ENCODE peak calls at places on chromosomes 1 and 21, in eight cellular contexts. A, U, D, E, X, C, L and Z are unnamed samples.

GRCh38 chr1:94413311-94413710 is 4.9 kb upstream of the ABCD3 start:
- DNase-seq in D (no peak), A (no peak), X (no peak), L (no peak), U (no peak), C (no peak), E (no peak), Z (no peak)

GRCh38 chr1:117820694-117821381 is 108.6 kb downstream of the GDAP2 start:
- DNase-seq in E (no peak), X (no peak), A (no peak), C (no peak), U (no peak), L (no peak), D (no peak), Z (no peak)

GRCh38 chr1:97906567-97907228 is 14.1 kb downstream of the DPYD start:
- DNase-seq in X (no peak), C (peak), L (no peak), E (no peak), A (no peak), U (no peak), D (no peak), Z (peak)

GRCh38 chr1:87329756-87330200 is 1.1 kb downstream of the LMO4 start:
- DNase-seq in D (no peak), A (no peak), X (no peak), C (no peak), U (no peak), E (no peak), L (peak), Z (no peak)

GRCh38 chr1:172137703-172138102 is 282.8 kb upstream of the C1orf105 start:
- DNase-seq in E (no peak), U (no peak), D (no peak), C (no peak), X (no peak), A (no peak), L (no peak), Z (no peak)

GRCh38 chr1:40270152-40270834 is 12.3 kb downstream of the ZMPSTE24 start:
- DNase-seq in X (no peak), C (peak), L (no peak), A (no peak), D (no peak), E (no peak), U (no peak), Z (no peak)

GRCh38 chr1:106063510-106063909 is 993.0 kb upstream of the PRMT6 start:
- DNase-seq in X (peak), U (no peak), A (no peak), D (no peak), L (no peak), C (no peak), E (no peak), Z (no peak)

GRCh38 chr1:32339363-32339978 is 3.4 kb upstream of the MARCKSL1 start:
- DNase-seq in U (no peak), C (peak), E (no peak), A (peak), D (no peak), X (no peak), L (peak), Z (no peak)

GRCh38 chr21:34916446-34916845 is 132.7 kb downstream of the RUNX1 start:
- DNase-seq in C (no peak), A (no peak), D (no peak), L (no peak), X (no peak), E (no peak), U (no peak), Z (no peak)

GRCh38 chr1:245538671-245539070 is 383.9 kb downstream of the KIF26B start:
- DNase-seq in E (no peak), L (no peak), D (no peak), X (no peak), C (peak), A (no peak), U (no peak), Z (no peak)

GRCh38 chr1:150560011-150560438 is 10.8 kb downstream of the ADAMTSL4 start:
- DNase-seq in D (peak), E (peak), A (peak), C (no peak), X (peak), U (peak), L (peak), Z (peak)